ENCODE peak calls at places on chromosomes 12 and 14, in ten cellular contexts. J, K, T, Q, P, H, F, Y, C and B are unnamed samples.

GRCh38 chr14:89504602-89505320 is 87.7 kb upstream of the FOXN3 start:
- DNase-seq in J (no peak), K (no peak), T (peak), Q (no peak), P (peak), H (no peak), F (no peak), Y (no peak), C (peak), B (no peak)

GRCh38 chr14:35261774-35262173 is 30.4 kb upstream of the PSMA6 start:
- DNase-seq in J (peak), K (no peak), T (peak), Q (peak), P (no peak), H (no peak), F (no peak), Y (no peak), C (peak), B (no peak)

GRCh38 chr12:132500137-132500855 is 10.3 kb downstream of the FBRSL1 start:
- DNase-seq in J (no peak), K (no peak), T (no peak), Q (peak), P (no peak), H (no peak), F (no peak), Y (no peak), C (no peak), B (no peak)

GRCh38 chr14:96148631-96149030 is 56.0 kb upstream of the BDKRB2 start:
- DNase-seq in J (no peak), K (no peak), T (no peak), Q (no peak), P (no peak), H (no peak), F (no peak), Y (no peak), C (no peak), B (no peak)

GRCh38 chr12:69024413-69024812 is 91.4 kb upstream of the CPM start:
- DNase-seq in J (no peak), K (no peak), T (no peak), Q (no peak), P (no peak), H (no peak), F (no peak), Y (no peak), C (peak), B (no peak)

GRCh38 chr12:76018111-76018510 is 13.5 kb downstream of the PHLDA1 start:
- DNase-seq in J (no peak), K (no peak), T (no peak), Q (peak), P (no peak), H (no peak), F (no peak), Y (no peak), C (peak), B (no peak)

GRCh38 chr14:63432228-63432627 is 110.9 kb downstream of the PPP2R5E start:
- DNase-seq in J (peak), K (no peak), T (no peak), Q (no peak), P (no peak), H (no peak), F (no peak), Y (no peak), C (no peak), B (no peak)

GRCh38 chr12:116690016-116690709 is 47.7 kb downstream of the SPRING1 start:
- DNase-seq in J (no peak), K (no peak), T (no peak), Q (no peak), P (no peak), H (no peak), F (no peak), Y (no peak), C (no peak), B (no peak)

GRCh38 chr14:75147423-75148071 is 20.7 kb upstream of the NEK9 start:
- DNase-seq in J (peak), K (peak), T (peak), Q (peak), P (peak), H (no peak), F (no peak), Y (no peak), C (peak), B (no peak)

GRCh38 chr12:56084958-56085543 is 5.1 kb downstream of the ERBB3 start:
- DNase-seq in J (peak), K (no peak), T (peak), Q (peak), P (peak), H (no peak), F (no peak), Y (no peak), C (no peak), B (no peak)

GRCh38 chr14:104659146-104659545 is 30.3 kb upstream of the INF2 start:
- DNase-seq in J (no peak), K (no peak), T (no peak), Q (no peak), P (no peak), H (no peak), F (no peak), Y (no peak), C (no peak), B (no peak)

GRCh38 chr14:50343424-50343823 is 31.3 kb downstream of the DMAC2L start:
- DNase-seq in J (no peak), K (no peak), T (no peak), Q (no peak), P (no peak), H (no peak), F (no peak), Y (no peak), C (no peak), B (peak)

GRCh38 chr14:95979339-95980042 is 59.7 kb upstream of the C14orf132 start:
- DNase-seq in J (no peak), K (no peak), T (no peak), Q (peak), P (no peak), H (no peak), F (no peak), Y (no peak), C (no peak), B (no peak)

GRCh38 chr14:59829941-59830734 is 40.4 kb downstream of the RTN1 start:
- DNase-seq in J (peak), K (no peak), T (no peak), Q (peak), P (no peak), H (no peak), F (no peak), Y (no peak), C (peak), B (no peak)

GRCh38 chr14:44369401-44370123 is 137.5 kb downstream of the FSCB start:
- DNase-seq in J (no peak), K (no peak), T (no peak), Q (peak), P (no peak), H (no peak), F (no peak), Y (no peak), C (no peak), B (no peak)

GRCh38 chr12:40058721-40059190 is 47.1 kb downstream of the SLC2A13 start:
- DNase-seq in J (no peak), K (no peak), T (no peak), Q (no peak), P (no peak), H (no peak), F (no peak), Y (no peak), C (no peak), B (no peak)

GRCh38 chr14:96790715-96791114 is 6.5 kb upstream of the VRK1 start:
- DNase-seq in J (no peak), K (no peak), T (no peak), Q (no peak), P (no peak), H (no peak), F (no peak), Y (no peak), C (no peak), B (no peak)

GRCh38 chr12:127148318-127148717 is 1118.7 kb upstream of the TMEM132C start:
- DNase-seq in J (no peak), K (no peak), T (no peak), Q (no peak), P (no peak), H (no peak), F (no peak), Y (no peak), C (no peak), B (no peak)

GRCh38 chr12:29508949-29509348 is 11.5 kb upstream of the OVCH1 start:
- DNase-seq in J (no peak), K (no peak), T (no peak), Q (no peak), P (no peak), H (no peak), F (no peak), Y (no peak), C (no peak), B (no peak)